ENCODE peak calls at places on chromosomes 4 and X, in six cellular contexts. I, A, Q, H, G and F are unnamed samples.

GRCh38 chr4:95548738-95549245 is at the start of gene UNC5C:
- DNase-seq in I (no peak), A (no peak), Q (no peak), H (peak; percentile 93), G (no peak), F (no peak)

GRCh38 chr4:76856183-76856969 is 41.6 kb downstream of the SOWAHB start:
- DNase-seq in I (no peak), A (no peak), Q (no peak), H (no peak), G (peak; percentile 74), F (no peak)

GRCh38 chr4:150078996-150079581 is 844 bp downstream of the DCLK2 start:
- DNase-seq in I (no peak), A (no peak), Q (no peak), H (peak; percentile 79), G (peak; percentile 40), F (no peak)

GRCh38 chr4:81839347-81840042 is 367.8 kb upstream of the RASGEF1B start:
- DNase-seq in I (no peak), A (no peak), Q (no peak), H (no peak), G (no peak), F (no peak)

GRCh38 chrX:119206203-119206602 is 29.9 kb upstream of the PGRMC1 start:
- DNase-seq in I (peak; percentile 1), A (no peak), Q (no peak), H (no peak), G (no peak), F (no peak)

GRCh38 chrX:30483996-30484395 is 93.6 kb downstream of the TASL start:
- DNase-seq in I (no peak), A (no peak), Q (no peak), H (no peak), G (no peak), F (no peak)

GRCh38 chrX:39972340-39972739 is 125.4 kb downstream of the BCOR start:
- DNase-seq in I (no peak), A (no peak), Q (no peak), H (no peak), G (peak; percentile 53), F (no peak)

GRCh38 chr4:187019896-187020295 is 296.2 kb upstream of the FAT1 start:
- DNase-seq in I (no peak), A (no peak), Q (no peak), H (no peak), G (no peak), F (no peak)

GRCh38 chrX:12887141-12887540 is 19.3 kb upstream of the TLR8 start:
- DNase-seq in I (no peak), A (no peak), Q (no peak), H (no peak), G (no peak), F (no peak)

GRCh38 chr4:189828298-189828697 is 112.4 kb upstream of the FRG1 start:
- DNase-seq in I (no peak), A (no peak), Q (no peak), H (no peak), G (no peak), F (no peak)

GRCh38 chr4:24772061-24772705 is 23.2 kb upstream of the SOD3 start:
- DNase-seq in I (no peak), A (no peak), Q (no peak), H (no peak), G (no peak), F (no peak)

GRCh38 chr4:74665346-74665745 is 129.0 kb downstream of the BTC start:
- DNase-seq in I (no peak), A (no peak), Q (no peak), H (peak; percentile 46), G (no peak), F (no peak)

GRCh38 chr4:83889802-83890201 is 353.9 kb downstream of the GPAT3 start:
- DNase-seq in I (no peak), A (no peak), Q (no peak), H (no peak), G (peak; percentile 68), F (no peak)

GRCh38 chrX:111151764-111152163 is 55.8 kb downstream of the PAK3 start:
- DNase-seq in I (no peak), A (no peak), Q (no peak), H (no peak), G (no peak), F (no peak)

GRCh38 chrX:55135171-55135570 is 46.4 kb downstream of the PAGE2 start:
- DNase-seq in I (peak; percentile 23), A (peak; percentile 21), Q (peak; percentile 45), H (no peak), G (peak; percentile 31), F (no peak)

GRCh38 chrX:52363247-52363883 is 5.5 kb upstream of the XAGE2 start:
- DNase-seq in I (no peak), A (no peak), Q (no peak), H (no peak), G (peak; percentile 5), F (no peak)

GRCh38 chr4:3611778-3612177 is 79.6 kb upstream of the LRPAP1 start:
- DNase-seq in I (no peak), A (no peak), Q (no peak), H (peak; percentile 31), G (no peak), F (no peak)

GRCh38 chr4:124173892-124174291 is 538.6 kb downstream of the ANKRD50 start:
- DNase-seq in I (no peak), A (no peak), Q (no peak), H (no peak), G (no peak), F (no peak)

GRCh38 chr4:33060873-33061542 is 2340.8 kb downstream of the PCDH7 start:
- DNase-seq in I (peak; percentile 41), A (no peak), Q (no peak), H (peak; percentile 61), G (peak; percentile 28), F (no peak)

GRCh38 chrX:41095962-41096955 is 11.0 kb downstream of the USP9X start:
- DNase-seq in I (no peak), A (no peak), Q (no peak), H (no peak), G (no peak), F (no peak)

GRCh38 chrX:106802063-106802387 is 448 bp upstream of the TBC1D8B start:
- DNase-seq in I (no peak), A (no peak), Q (no peak), H (no peak), G (no peak), F (no peak)

GRCh38 chrX:86028681-86029080 is 18.7 kb downstream of the CHM start:
- DNase-seq in I (no peak), A (no peak), Q (no peak), H (no peak), G (peak; percentile 47), F (no peak)

GRCh38 chr4:100417565-100417964 is 100.3 kb downstream of the EMCN start:
- DNase-seq in I (no peak), A (no peak), Q (no peak), H (no peak), G (peak; percentile 34), F (no peak)

GRCh38 chr4:29423836-29424721 is 1296.1 kb upstream of the PCDH7 start:
- DNase-seq in I (no peak), A (no peak), Q (no peak), H (no peak), G (peak; percentile 95), F (no peak)

GRCh38 chr4:158903472-158904043 is 134.7 kb downstream of the FNIP2 start:
- DNase-seq in I (no peak), A (no peak), Q (no peak), H (no peak), G (no peak), F (no peak)

DNA sequence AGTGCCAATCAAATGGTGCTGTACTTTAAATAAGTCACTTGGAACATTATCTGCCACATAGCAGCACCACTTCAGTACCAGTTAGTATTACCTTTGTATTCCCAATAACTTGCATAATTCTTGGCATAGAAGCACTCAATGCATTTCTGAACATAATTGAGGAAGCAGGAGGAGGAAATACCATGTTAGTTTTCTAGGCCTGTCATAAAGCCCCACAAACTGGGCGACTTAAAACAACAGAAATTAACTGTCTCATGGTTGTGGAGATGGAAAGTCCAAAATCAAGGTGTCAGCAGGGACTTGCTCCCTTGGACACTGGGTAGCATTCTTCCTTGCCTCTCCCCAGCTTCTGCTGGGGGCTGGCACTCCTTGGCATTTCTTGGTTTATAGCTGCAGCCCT is 296.2 kb downstream of the HS3ST1 start:
- DNase-seq in I (no peak), A (no peak), Q (no peak), H (no peak), G (no peak), F (no peak)
- H3K9me3 ChIP-seq in I (no peaks in the 10 kb centered on the region), A (no peaks in the 10 kb centered on the region), Q (no peaks in the 10 kb centered on the region), H (no peaks in the 10 kb centered on the region), G (no peaks in the 10 kb centered on the region), F (no peaks in the 10 kb centered on the region)

GRCh38 chr4:21067351-21067750 is 367.1 kb downstream of the PACRGL start:
- DNase-seq in I (no peak), A (no peak), Q (no peak), H (no peak), G (no peak), F (no peak)
- H3K9me3 ChIP-seq in I (no peaks in the 10 kb centered on the region), A (no peaks in the 10 kb centered on the region), Q (no peaks in the 10 kb centered on the region), H (peaks cover 1% of the 10 kb centered on the region), G (peaks cover 17% of the 10 kb centered on the region), F (no peaks in the 10 kb centered on the region)

DNA sequence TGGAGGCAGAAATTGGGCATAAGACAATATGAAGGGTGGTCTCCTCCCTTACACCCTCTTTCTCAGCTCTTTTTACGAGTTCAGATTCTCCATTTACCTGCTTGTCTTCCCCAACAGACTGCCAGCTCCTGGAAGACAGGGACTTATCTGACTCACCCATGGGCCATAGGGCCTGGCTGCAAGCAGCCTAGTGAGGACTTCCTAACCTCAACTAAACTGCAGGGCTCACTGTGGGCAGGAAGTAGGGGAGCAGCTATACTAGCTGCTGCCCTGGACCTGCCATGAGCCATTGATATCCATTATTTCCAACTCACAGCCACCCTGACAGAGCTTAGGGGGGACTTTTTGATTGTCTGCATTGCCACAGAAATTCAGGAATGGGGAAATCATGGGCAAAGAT is 11.5 kb upstream of the ZNF718 start:
- DNase-seq in I (no peak), A (no peak), Q (no peak), H (no peak), G (no peak), F (no peak)
- H3K9me3 ChIP-seq in I (no peaks in the 10 kb centered on the region), A (peaks cover 3% of the 10 kb centered on the region), Q (no peaks in the 10 kb centered on the region), H (peaks cover 11% of the 10 kb centered on the region), G (peaks cover 33% of the 10 kb centered on the region), F (no peaks in the 10 kb centered on the region)

GRCh38 chrX:144586756-144587155 is 660.5 kb upstream of the SPANXN1 start:
- DNase-seq in I (no peak), A (no peak), Q (no peak), H (no peak), G (no peak), F (no peak)
- H3K9me3 ChIP-seq in I (no peaks in the 10 kb centered on the region), A (no peaks in the 10 kb centered on the region), Q (no peaks in the 10 kb centered on the region), H (no peaks in the 10 kb centered on the region), G (peaks cover 9% of the 10 kb centered on the region), F (no peaks in the 10 kb centered on the region)

GRCh38 chrX:148808825-148809224 is 308.4 kb downstream of the AFF2 start:
- DNase-seq in I (no peak), A (no peak), Q (no peak), H (no peak), G (no peak), F (no peak)

GRCh38 chrX:148813422-148813821 is 313.0 kb downstream of the AFF2 start:
- DNase-seq in I (no peak), A (no peak), Q (no peak), H (no peak), G (no peak), F (no peak)

GRCh38 chrX:148806145-148806868 is 305.9 kb downstream of the AFF2 start:
- DNase-seq in I (no peak), A (no peak), Q (no peak), H (no peak), G (no peak), F (no peak)

GRCh38 chrX:148811236-148811635 is 310.8 kb downstream of the AFF2 start:
- DNase-seq in I (no peak), A (no peak), Q (no peak), H (no peak), G (peak; percentile 0), F (no peak)
- H3K9me3 ChIP-seq in I (no peaks in the 10 kb centered on the region), A (no peaks in the 10 kb centered on the region), Q (no peaks in the 10 kb centered on the region), H (no peaks in the 10 kb centered on the region), G (no peaks in the 10 kb centered on the region), F (no peaks in the 10 kb centered on the region)